ENCODE peak calls at places on chromosomes 16 and 17, in nine cellular contexts. B is IMR-90; J is mesothelial cell of epicardium; Q is AG09309; T is activated CD8-positive, alpha-beta T cell treated with anti-CD3 and anti-CD28 coated beads for 36 hours; H is bronchial epithelial cell; A is ovary; Y is heart left ventricle; X is ascending aorta. P is an unnamed sample.

GRCh38 chr16:2339521-2340484 is 725 bp downstream of the ABCA3 start:
- DNase-seq in B (no peak), J (peak), Q (no peak), T (peak), H (no peak), A (peak), Y (peak), X (peak), P (peak)

GRCh38 chr17:47205419-47205963 is 3.7 kb upstream of the MYL4 start:
- DNase-seq in B (peak), J (no peak), Q (no peak), T (peak), H (peak), A (peak), Y (peak), X (peak), P (peak)

GRCh38 chr17:78805301-78805700 is 23.2 kb upstream of the CYTH1 start:
- DNase-seq in B (no peak), J (no peak), Q (no peak), T (peak), H (no peak), A (no peak), Y (no peak), X (no peak), P (no peak)

GRCh38 chr17:290121-290521 is 62.5 kb downstream of the RPH3AL start:
- DNase-seq in B (no peak), J (no peak), Q (no peak), T (no peak), H (no peak), A (peak), Y (no peak), X (no peak), P (no peak)

GRCh38 chr16:62034236-62035114 is 1.8 kb downstream of the CDH8 start:
- DNase-seq in B (no peak), J (peak), Q (no peak), T (no peak), H (no peak), A (no peak), Y (no peak), X (no peak), P (no peak)

GRCh38 chr16:19127674-19128131 is 13.9 kb downstream of the ITPRIPL2 start:
- DNase-seq in B (no peak), J (no peak), Q (no peak), T (no peak), H (no peak), A (no peak), Y (no peak), X (no peak), P (no peak)

GRCh38 chr17:19410875-19411291 is at the start of gene RNF112:
- DNase-seq in B (peak), J (no peak), Q (no peak), T (no peak), H (no peak), A (no peak), Y (no peak), X (no peak), P (no peak)

GRCh38 chr17:68513932-68514331 is 1.7 kb downstream of the PRKAR1A start:
- DNase-seq in B (no peak), J (no peak), Q (no peak), T (no peak), H (no peak), A (no peak), Y (no peak), X (no peak), P (no peak)

GRCh38 chr16:1435921-1436697 is 5.2 kb downstream of the PERCC1 start:
- DNase-seq in B (no peak), J (no peak), Q (no peak), T (no peak), H (no peak), A (no peak), Y (no peak), X (no peak), P (no peak)

GRCh38 chr17:45334231-45334630 is 17.4 kb upstream of the MAP3K14 start:
- DNase-seq in B (no peak), J (no peak), Q (no peak), T (no peak), H (peak), A (peak), Y (no peak), X (peak), P (no peak)

GRCh38 chr17:27535975-27536374 is 79.7 kb downstream of the KSR1 start:
- DNase-seq in B (no peak), J (no peak), Q (no peak), T (no peak), H (no peak), A (no peak), Y (no peak), X (no peak), P (no peak)

GRCh38 chr16:23607740-23608139 is 11.6 kb upstream of the NDUFAB1 start:
- DNase-seq in B (peak), J (no peak), Q (no peak), T (no peak), H (peak), A (no peak), Y (no peak), X (no peak), P (no peak)

GRCh38 chr17:681738-682137 is 32.9 kb downstream of the VPS53 start:
- DNase-seq in B (peak), J (no peak), Q (peak), T (no peak), H (no peak), A (no peak), Y (no peak), X (no peak), P (no peak)

DNA sequence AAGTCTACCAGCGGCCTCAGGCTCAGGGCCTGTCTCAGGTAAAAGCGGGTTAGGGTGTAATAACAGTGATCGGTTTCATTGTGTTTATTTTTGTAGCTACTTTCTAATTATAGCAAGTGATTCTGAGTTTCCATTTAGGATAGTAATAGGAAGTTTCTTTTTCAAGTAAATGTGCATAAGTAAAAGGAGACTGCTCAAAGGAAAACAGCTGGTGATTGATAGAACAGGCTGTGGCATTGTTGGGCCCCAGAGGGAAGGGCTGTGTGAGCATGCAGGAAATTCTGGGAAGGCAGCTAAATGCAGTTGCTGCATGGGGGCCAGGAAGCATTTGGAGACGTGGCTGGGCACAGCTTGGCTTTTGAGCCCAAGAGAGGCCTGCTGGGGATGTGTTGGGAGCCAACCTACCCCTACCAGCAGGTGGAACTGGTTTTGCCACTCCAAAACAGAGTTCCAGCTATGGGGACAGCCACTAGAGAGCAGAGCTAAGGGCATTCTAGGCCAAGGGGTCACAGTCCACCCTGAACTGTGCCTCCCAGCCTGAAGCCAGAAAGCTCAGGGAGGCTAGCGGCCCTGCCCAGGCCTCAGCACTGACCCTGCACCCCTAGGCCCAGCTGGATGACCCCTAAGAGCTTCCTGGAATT is 12.6 kb downstream of the SNX20 start:
- DNase-seq in B (no peak), J (no peak), Q (no peak), T (no peak), H (no peak), A (no peak), Y (no peak), X (no peak), P (no peak)
- TF ChIP-seq CTCF in B (no peak), J (no peak), Q (no peak), T (no peak), H (peak), A (no peak), Y (no peak), X (no peak), P (no peak)

DNA sequence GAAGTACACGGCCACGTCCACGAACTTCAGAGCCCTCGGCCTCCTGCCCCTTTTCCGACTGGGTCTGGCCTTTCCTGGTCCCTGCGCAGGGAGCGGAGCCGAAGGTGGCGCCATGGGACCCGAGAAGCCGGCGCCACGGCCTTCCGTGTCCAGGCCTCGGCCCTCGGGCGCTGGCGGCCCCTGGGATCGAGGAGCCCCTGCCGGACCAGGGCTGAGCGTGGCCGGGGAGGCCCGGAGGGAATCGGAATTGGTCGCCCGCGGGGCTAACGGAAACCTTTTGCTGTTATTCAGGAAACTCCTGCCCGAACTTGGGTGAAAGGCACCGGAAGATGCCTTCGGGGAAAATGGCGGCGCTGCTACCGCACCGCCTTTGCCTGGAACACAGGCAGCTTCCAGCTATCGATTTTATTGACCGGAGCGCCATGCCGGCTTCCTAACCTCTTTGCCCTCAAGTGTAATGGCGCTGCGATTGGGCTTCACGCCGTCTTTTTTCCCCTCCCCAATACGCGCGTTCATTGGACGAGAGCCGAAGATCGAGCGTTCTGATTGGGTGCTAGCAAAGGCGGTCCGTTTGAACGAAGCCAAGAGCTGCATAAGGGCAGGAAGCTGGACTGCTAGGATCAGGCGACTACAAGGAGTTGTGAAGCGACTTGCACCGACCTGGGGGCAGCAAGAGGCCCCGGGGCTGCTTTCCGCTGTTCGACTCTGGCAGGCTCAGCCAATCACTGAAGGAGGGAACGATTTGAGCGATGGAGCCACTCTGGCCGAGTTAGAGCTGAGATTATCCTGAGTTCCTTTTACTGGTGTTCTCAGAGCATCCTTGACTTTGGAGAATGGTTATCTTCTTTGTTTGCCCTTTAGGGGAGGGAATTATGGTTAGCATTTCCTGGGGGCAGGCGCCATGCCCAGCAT is at the start of gene ZNF689:
- DNase-seq in B (peak), J (peak), Q (peak), T (peak), H (peak), A (peak), Y (peak), X (peak), P (peak)
- TF ChIP-seq CTCF in B (peak), J (no peak), Q (no peak), T (no peak), H (peak), A (no peak), Y (no peak), X (no peak), P (no peak)

GRCh38 chr17:42027961-42028790 is 8.3 kb downstream of the NKIRAS2 start:
- DNase-seq in B (no peak), J (no peak), Q (no peak), T (no peak), H (no peak), A (no peak), Y (no peak), X (no peak), P (no peak)

GRCh38 chr17:42027540-42027889 is 7.6 kb downstream of the NKIRAS2 start:
- DNase-seq in B (no peak), J (no peak), Q (no peak), T (no peak), H (no peak), A (no peak), Y (no peak), X (no peak), P (peak)

GRCh38 chr17:42026821-42027539 is 7.1 kb downstream of the NKIRAS2 start:
- DNase-seq in B (no peak), J (no peak), Q (no peak), T (no peak), H (no peak), A (peak), Y (no peak), X (no peak), P (peak)

GRCh38 chr17:42023524-42024349 is 3.8 kb downstream of the NKIRAS2 start:
- DNase-seq in B (no peak), J (no peak), Q (no peak), T (no peak), H (no peak), A (peak), Y (no peak), X (peak), P (no peak)

DNA sequence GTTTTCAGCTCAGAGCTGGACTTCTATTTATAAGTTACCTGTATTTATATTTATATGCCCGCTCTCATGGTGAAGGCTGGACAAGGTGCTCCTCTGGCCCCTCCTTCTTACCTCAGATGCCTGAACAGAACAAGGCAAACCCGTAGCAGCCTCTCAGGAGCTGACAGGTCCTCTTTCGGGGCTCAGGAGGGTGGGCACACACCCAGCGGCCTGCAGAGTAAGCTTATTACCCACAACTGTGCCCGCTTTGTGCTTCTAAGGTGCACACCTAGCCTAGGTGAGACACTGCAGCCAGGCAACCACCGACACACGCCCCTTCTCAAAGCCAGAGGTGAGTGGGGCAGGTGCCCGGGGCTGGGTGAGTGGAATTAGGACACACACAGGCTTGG is 5.3 kb downstream of the NKIRAS2 start:
- DNase-seq in B (no peak), J (no peak), Q (no peak), T (no peak), H (no peak), A (no peak), Y (no peak), X (no peak), P (no peak)
- TF ChIP-seq CTCF in B (no peak), J (peak), Q (no peak), T (peak), H (no peak), A (no peak), Y (no peak), X (no peak), P (no peak)

GRCh38 chr16:15886078-15886477 is 2.3 kb downstream of the CEP20 start:
- DNase-seq in B (no peak), J (no peak), Q (no peak), T (no peak), H (no peak), A (no peak), Y (no peak), X (no peak), P (no peak)

GRCh38 chr16:15885560-15886001 is 2.8 kb downstream of the CEP20 start:
- DNase-seq in B (peak), J (no peak), Q (no peak), T (no peak), H (no peak), A (no peak), Y (no peak), X (no peak), P (no peak)

GRCh38 chr16:15891508-15891907 is 3.1 kb upstream of the CEP20 start:
- DNase-seq in B (no peak), J (no peak), Q (no peak), T (no peak), H (no peak), A (no peak), Y (no peak), X (no peak), P (no peak)

GRCh38 chr16:15887283-15887682 is 1.1 kb downstream of the CEP20 start:
- DNase-seq in B (no peak), J (no peak), Q (no peak), T (no peak), H (no peak), A (no peak), Y (no peak), X (no peak), P (no peak)

GRCh38 chr16:15888072-15888976 is at the start of gene CEP20:
- DNase-seq in B (peak), J (peak), Q (peak), T (peak), H (peak), A (peak), Y (peak), X (peak), P (peak)
- TF ChIP-seq CTCF in B (peak), J (no peak), Q (peak), T (no peak), H (peak), A (no peak), Y (no peak), X (peak), P (no peak)

GRCh38 chr16:35391328-35391727 is 1931.9 kb downstream of the TP53TG3F start:
- DNase-seq in B (peak), J (no peak), Q (peak), T (peak), H (peak), A (no peak), Y (peak), X (no peak), P (no peak)
- TF ChIP-seq CTCF in B (peak), J (no peak), Q (peak), T (peak), H (peak), A (no peak), Y (peak), X (no peak), P (peak)

GRCh38 chr17:38747385-38748328 is 479 bp downstream of the PCGF2 start:
- DNase-seq in B (no peak), J (peak), Q (no peak), T (peak), H (no peak), A (peak), Y (peak), X (no peak), P (peak)
- TF ChIP-seq CTCF in B (no peak), J (no peak), Q (no peak), T (peak), H (peak), A (no peak), Y (no peak), X (no peak), P (peak)

GRCh38 chr17:63189930-63190329 is 223.9 kb downstream of the TANC2 start:
- DNase-seq in B (no peak), J (no peak), Q (no peak), T (no peak), H (peak), A (no peak), Y (no peak), X (no peak), P (no peak)

GRCh38 chr17:63189082-63189481 is 223.0 kb downstream of the TANC2 start:
- DNase-seq in B (peak), J (no peak), Q (no peak), T (no peak), H (peak), A (no peak), Y (no peak), X (no peak), P (no peak)

GRCh38 chr17:63190821-63191220 is 224.8 kb downstream of the TANC2 start:
- DNase-seq in B (no peak), J (no peak), Q (no peak), T (no peak), H (no peak), A (no peak), Y (no peak), X (no peak), P (no peak)

GRCh38 chr17:63181856-63182255 is 215.8 kb downstream of the TANC2 start:
- DNase-seq in B (no peak), J (no peak), Q (no peak), T (no peak), H (peak), A (no peak), Y (no peak), X (no peak), P (no peak)

DNA sequence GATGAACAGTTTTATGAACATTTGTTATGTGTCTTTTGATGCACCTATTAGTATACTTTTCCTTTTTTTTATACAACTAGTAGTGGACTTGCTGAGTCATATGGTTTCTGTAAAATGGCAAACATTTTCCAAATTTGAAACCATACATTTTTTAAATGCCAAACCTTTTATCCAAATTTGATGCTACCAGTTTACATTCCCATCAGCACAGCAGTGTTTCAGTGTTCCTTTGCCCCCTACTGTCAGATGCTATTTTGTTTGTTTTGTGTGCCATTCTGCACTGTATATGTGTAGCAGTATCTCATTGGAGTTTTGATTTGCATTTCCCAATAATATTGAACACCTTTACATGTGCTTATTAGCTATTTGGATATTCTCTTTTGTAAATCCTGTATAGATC is 219.4 kb downstream of the TANC2 start:
- DNase-seq in B (no peak), J (no peak), Q (no peak), T (no peak), H (no peak), A (no peak), Y (no peak), X (no peak), P (no peak)
- TF ChIP-seq CTCF in B (no peak), J (no peak), Q (no peak), T (no peak), H (no peak), A (no peak), Y (no peak), X (no peak), P (no peak)

GRCh38 chr17:74085434-74085833 is 118.0 kb upstream of the RPL38 start:
- DNase-seq in B (no peak), J (no peak), Q (no peak), T (peak), H (no peak), A (no peak), Y (no peak), X (no peak), P (no peak)
- TF ChIP-seq CTCF in B (no peak), J (no peak), Q (no peak), T (peak), H (no peak), A (no peak), Y (no peak), X (no peak), P (no peak)

DNA sequence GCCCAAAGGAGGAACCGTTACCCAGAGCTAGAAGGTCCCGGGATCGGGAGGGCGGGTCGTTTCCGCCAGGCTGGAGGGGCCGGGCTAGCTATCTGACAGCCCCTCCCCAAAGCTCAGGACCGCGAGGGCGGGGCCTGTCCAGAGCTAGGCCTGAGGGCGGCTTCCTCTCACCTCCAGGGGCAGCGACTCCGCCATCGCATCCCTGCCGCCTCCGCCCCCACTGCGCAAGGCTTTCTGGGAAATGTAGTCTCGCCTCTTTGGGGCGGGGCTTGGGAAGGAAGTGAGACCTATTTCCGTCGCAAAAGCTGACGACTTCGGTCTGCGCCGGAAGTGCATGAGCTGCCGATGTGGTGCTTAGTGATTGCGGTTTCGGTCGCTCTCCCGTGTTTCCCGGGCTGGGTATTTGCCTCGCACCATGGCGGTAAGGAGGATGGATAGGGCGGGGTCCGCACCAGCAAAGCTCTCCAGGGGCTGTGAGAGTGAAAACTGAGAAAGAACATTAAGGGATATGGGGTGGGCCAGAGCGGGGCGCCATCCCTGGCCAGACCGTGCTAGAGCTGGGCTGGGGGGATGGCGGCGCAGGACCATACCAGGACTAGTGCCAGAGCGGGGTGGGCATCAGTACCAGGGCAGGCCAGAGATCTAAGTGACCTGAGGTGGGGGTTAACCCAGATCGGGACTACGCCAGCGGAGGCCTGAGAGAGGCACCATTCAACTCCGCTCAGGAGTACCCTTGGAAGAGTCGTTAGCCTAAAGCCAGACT is at the start of gene TMEM208:
- DNase-seq in B (peak), J (peak), Q (peak), T (peak), H (peak), A (peak), Y (peak), X (peak), P (peak)
- TF ChIP-seq CTCF in B (peak), J (no peak), Q (peak), T (no peak), H (peak), A (no peak), Y (no peak), X (no peak), P (no peak)